ENCODE peak calls at places on chromosomes 7 and 10, in eight cellular contexts. One of them, this sample, is unnamed.

GRCh38 chr7:151248191-151249033 is at the start of gene SMARCD3:
- DNase-seq in ELR: peak
- DNase-seq in T follicular helper cell: no peak
- DNase-seq in SK-MEL-5: peak
- DNase-seq in activated effector memory CD4-positive, alpha-beta T cell treated with anti-CD3 and anti-CD28 coated beads, Interleukin-2, amount 50 U/mL, for 16 hours: peak
- DNase-seq in posterior cingulate gyrus: peak
- DNase-seq in NCI-H1092: no peak
- DNase-seq in naive B cell: peak
- DNase-seq in this sample: no peak

GRCh38 chr10:10796774-10797415 is 220.8 kb upstream of the CELF2 start:
- DNase-seq in ELR: peak
- DNase-seq in T follicular helper cell: no peak
- DNase-seq in SK-MEL-5: no peak
- DNase-seq in activated effector memory CD4-positive, alpha-beta T cell treated with anti-CD3 and anti-CD28 coated beads, Interleukin-2, amount 50 U/mL, for 16 hours: no peak
- DNase-seq in posterior cingulate gyrus: no peak
- DNase-seq in NCI-H1092: no peak
- DNase-seq in naive B cell: no peak
- DNase-seq in this sample: no peak

GRCh38 chr7:1457949-1458675 is 1.2 kb downstream of the MICALL2 start:
- DNase-seq in ELR: no peak
- DNase-seq in T follicular helper cell: no peak
- DNase-seq in SK-MEL-5: no peak
- DNase-seq in activated effector memory CD4-positive, alpha-beta T cell treated with anti-CD3 and anti-CD28 coated beads, Interleukin-2, amount 50 U/mL, for 16 hours: no peak
- DNase-seq in posterior cingulate gyrus: no peak
- DNase-seq in NCI-H1092: no peak
- DNase-seq in naive B cell: no peak
- DNase-seq in this sample: no peak

GRCh38 chr7:958221-959200 is 4.0 kb upstream of the ADAP1 start:
- DNase-seq in ELR: no peak
- DNase-seq in T follicular helper cell: no peak
- DNase-seq in SK-MEL-5: no peak
- DNase-seq in activated effector memory CD4-positive, alpha-beta T cell treated with anti-CD3 and anti-CD28 coated beads, Interleukin-2, amount 50 U/mL, for 16 hours: peak
- DNase-seq in posterior cingulate gyrus: peak
- DNase-seq in NCI-H1092: no peak
- DNase-seq in naive B cell: no peak
- DNase-seq in this sample: no peak

GRCh38 chr10:11025978-11026377 is 8.3 kb downstream of the CELF2 start:
- DNase-seq in ELR: no peak
- DNase-seq in T follicular helper cell: no peak
- DNase-seq in SK-MEL-5: no peak
- DNase-seq in activated effector memory CD4-positive, alpha-beta T cell treated with anti-CD3 and anti-CD28 coated beads, Interleukin-2, amount 50 U/mL, for 16 hours: no peak
- DNase-seq in posterior cingulate gyrus: no peak
- DNase-seq in NCI-H1092: no peak
- DNase-seq in naive B cell: no peak
- DNase-seq in this sample: no peak

GRCh38 chr10:48251152-48251524 is 23.4 kb downstream of the FRMPD2 start:
- DNase-seq in ELR: no peak
- DNase-seq in T follicular helper cell: no peak
- DNase-seq in SK-MEL-5: no peak
- DNase-seq in activated effector memory CD4-positive, alpha-beta T cell treated with anti-CD3 and anti-CD28 coated beads, Interleukin-2, amount 50 U/mL, for 16 hours: no peak
- DNase-seq in posterior cingulate gyrus: no peak
- DNase-seq in NCI-H1092: no peak
- DNase-seq in naive B cell: no peak
- DNase-seq in this sample: no peak

GRCh38 chr10:73956476-73957338 is 41.2 kb upstream of the VCL start:
- DNase-seq in ELR: peak
- DNase-seq in T follicular helper cell: no peak
- DNase-seq in SK-MEL-5: peak
- DNase-seq in activated effector memory CD4-positive, alpha-beta T cell treated with anti-CD3 and anti-CD28 coated beads, Interleukin-2, amount 50 U/mL, for 16 hours: peak
- DNase-seq in posterior cingulate gyrus: peak
- DNase-seq in NCI-H1092: no peak
- DNase-seq in naive B cell: peak
- DNase-seq in this sample: no peak

GRCh38 chr10:69847883-69848282 is 46.2 kb downstream of the COL13A1 start:
- DNase-seq in ELR: peak
- DNase-seq in T follicular helper cell: no peak
- DNase-seq in SK-MEL-5: no peak
- DNase-seq in activated effector memory CD4-positive, alpha-beta T cell treated with anti-CD3 and anti-CD28 coated beads, Interleukin-2, amount 50 U/mL, for 16 hours: no peak
- DNase-seq in posterior cingulate gyrus: no peak
- DNase-seq in NCI-H1092: no peak
- DNase-seq in naive B cell: no peak
- DNase-seq in this sample: no peak

GRCh38 chr10:24866615-24867583 is 85.5 kb downstream of the PRTFDC1 start:
- DNase-seq in ELR: peak
- DNase-seq in T follicular helper cell: no peak
- DNase-seq in SK-MEL-5: peak
- DNase-seq in activated effector memory CD4-positive, alpha-beta T cell treated with anti-CD3 and anti-CD28 coated beads, Interleukin-2, amount 50 U/mL, for 16 hours: no peak
- DNase-seq in posterior cingulate gyrus: peak
- DNase-seq in NCI-H1092: no peak
- DNase-seq in naive B cell: no peak
- DNase-seq in this sample: no peak

GRCh38 chr7:98213296-98213873 is 2.1 kb downstream of the BHLHA15 start:
- DNase-seq in ELR: no peak
- DNase-seq in T follicular helper cell: no peak
- DNase-seq in SK-MEL-5: no peak
- DNase-seq in activated effector memory CD4-positive, alpha-beta T cell treated with anti-CD3 and anti-CD28 coated beads, Interleukin-2, amount 50 U/mL, for 16 hours: peak
- DNase-seq in posterior cingulate gyrus: peak
- DNase-seq in NCI-H1092: no peak
- DNase-seq in naive B cell: no peak
- DNase-seq in this sample: peak

GRCh38 chr7:32658034-32658944 is 163.0 kb downstream of the AVL9 start:
- DNase-seq in ELR: peak
- DNase-seq in T follicular helper cell: no peak
- DNase-seq in SK-MEL-5: no peak
- DNase-seq in activated effector memory CD4-positive, alpha-beta T cell treated with anti-CD3 and anti-CD28 coated beads, Interleukin-2, amount 50 U/mL, for 16 hours: no peak
- DNase-seq in posterior cingulate gyrus: no peak
- DNase-seq in NCI-H1092: no peak
- DNase-seq in naive B cell: no peak
- DNase-seq in this sample: no peak

GRCh38 chr10:57628592-57629284 is 639.0 kb downstream of the IPMK start:
- DNase-seq in ELR: no peak
- DNase-seq in T follicular helper cell: no peak
- DNase-seq in SK-MEL-5: no peak
- DNase-seq in activated effector memory CD4-positive, alpha-beta T cell treated with anti-CD3 and anti-CD28 coated beads, Interleukin-2, amount 50 U/mL, for 16 hours: no peak
- DNase-seq in posterior cingulate gyrus: no peak
- DNase-seq in NCI-H1092: no peak
- DNase-seq in naive B cell: no peak
- DNase-seq in this sample: no peak

This sample was measured in mesenteric fat pad.